ENCODE peak calls at places on chromosomes 12 and 14, in four cellular contexts. K is WTC11, S is K562, Y is HepG2. A is an unnamed sample.

GRCh38 chr14:93086441-93087055 is 29.2 kb downstream of the ITPK1 start:
- DNase-seq in K (no peak), Y (no peak), S (no peak), A (no peak)

GRCh38 chr12:6662906-6663742 is at the start of gene ING4:
- DNase-seq in S (peak; percentile 91), Y (peak; percentile 99), K (peak; percentile 94), A (peak; percentile 98)

GRCh38 chr12:113241191-113242017 is 20.1 kb downstream of the TPCN1 start:
- DNase-seq in Y (peak; percentile 25), K (no peak), S (no peak), A (no peak)

GRCh38 chr14:81246561-81247270 is 26.0 kb upstream of the GTF2A1 start:
- DNase-seq in Y (no peak), K (no peak), S (no peak), A (no peak)

GRCh38 chr12:113005759-113006158 is 27.4 kb downstream of the OAS2 start:
- DNase-seq in S (peak; percentile 41), Y (no peak), K (no peak), A (no peak)

GRCh38 chr12:116426391-116427136 is 132.6 kb upstream of the MAP1LC3B2 start:
- DNase-seq in S (peak; percentile 47), K (peak; percentile 69), Y (no peak), A (peak; percentile 32)

GRCh38 chr12:49777341-49777740 is 36.0 kb downstream of the TMBIM6 start:
- DNase-seq in K (no peak), S (no peak), Y (no peak), A (no peak)

GRCh38 chr14:50106178-50106577 is 10.2 kb downstream of the VCPKMT start:
- DNase-seq in K (no peak), S (no peak), Y (no peak), A (no peak)

GRCh38 chr12:8036366-8036765 is 3.9 kb downstream of the FOXJ2 start:
- DNase-seq in Y (no peak), S (no peak), K (no peak), A (no peak)

GRCh38 chr12:132602578-132603239 is 7.7 kb downstream of the LRCOL1 start:
- DNase-seq in S (no peak), K (no peak), Y (no peak), A (no peak)

GRCh38 chr14:61280526-61281185 is 482 bp downstream of the TMEM30B start:
- DNase-seq in K (peak; percentile 56), Y (no peak), S (no peak), A (no peak)

GRCh38 chr12:92786045-92786444 is 83.3 kb downstream of the PLEKHG7 start:
- DNase-seq in Y (no peak), S (no peak), K (no peak), A (no peak)

GRCh38 chr12:100797786-100798580 is 3.4 kb downstream of the ANO4 start:
- DNase-seq in K (no peak), S (no peak), Y (no peak), A (no peak)

GRCh38 chr12:93135286-93136239 is 206.5 kb upstream of the EEA1 start:
- DNase-seq in K (no peak), S (no peak), Y (peak; percentile 91), A (no peak)

GRCh38 chr14:94598816-94599655 is 13.2 kb upstream of the SERPINA3 start:
- DNase-seq in K (no peak), S (no peak), Y (peak; percentile 100), A (no peak)

GRCh38 chr14:20415723-20416622 is 2.7 kb upstream of the TEP1 start:
- DNase-seq in K (no peak), S (peak; percentile 28), Y (peak; percentile 69), A (peak; percentile 43)

GRCh38 chr12:29957835-29958234 is 174.1 kb upstream of the TMTC1 start:
- DNase-seq in S (no peak), Y (no peak), K (no peak), A (no peak)

GRCh38 chr12:93938921-93939320 is 209.5 kb upstream of the PLXNC1 start:
- DNase-seq in K (no peak), S (no peak), Y (no peak), A (no peak)

GRCh38 chr14:92844220-92844619 is 50.1 kb downstream of the GOLGA5 start:
- DNase-seq in S (no peak), Y (no peak), K (no peak), A (no peak)

GRCh38 chr14:35043046-35043445 is 3.0 kb upstream of the FAM177A1 start:
- DNase-seq in K (no peak), S (no peak), Y (no peak), A (no peak)

GRCh38 chr14:32710351-32711102 is 228.2 kb upstream of the NPAS3 start:
- DNase-seq in K (no peak), S (no peak), Y (no peak), A (no peak)

GRCh38 chr12:52347546-52348510 is 19.5 kb downstream of the KRT85 start:
- DNase-seq in Y (no peak), K (no peak), S (no peak), A (no peak)

GRCh38 chr14:58712357-58712756 is 74.6 kb downstream of the DACT1 start:
- DNase-seq in S (peak; percentile 14), K (no peak), Y (no peak), A (peak; percentile 16)

GRCh38 chr12:9104087-9104486 is 11.6 kb downstream of the A2M start:
- DNase-seq in S (no peak), Y (no peak), K (no peak), A (no peak)

GRCh38 chr14:104149617-104150141 is 11.3 kb downstream of the KIF26A start:
- DNase-seq in K (peak; percentile 75), Y (no peak), S (no peak), A (peak; percentile 84)

GRCh38 chr14:54355698-54356097 is 41.1 kb upstream of the CDKN3 start:
- DNase-seq in S (no peak), K (no peak), Y (no peak), A (no peak)

GRCh38 chr14:74502236-74503019 is 8.9 kb downstream of the ISCA2 start:
- DNase-seq in Y (peak; percentile 50), K (peak; percentile 58), S (peak; percentile 34), A (peak; percentile 59)

GRCh38 chr12:103801709-103802585 is 39.1 kb downstream of the NT5DC3 start:
- DNase-seq in S (no peak), K (no peak), Y (peak; percentile 57), A (no peak)
- TF ChIP-seq ELF4 in S (no peak), K (no peak), Y (no peak), A (no peak)

GRCh38 chr12:91630118-91630517 is 447.5 kb upstream of the DCN start:
- DNase-seq in K (no peak), Y (no peak), S (no peak), A (no peak)
- TF ChIP-seq ELF4 in K (no peak), Y (no peak), S (no peak), A (no peak)

DNA sequence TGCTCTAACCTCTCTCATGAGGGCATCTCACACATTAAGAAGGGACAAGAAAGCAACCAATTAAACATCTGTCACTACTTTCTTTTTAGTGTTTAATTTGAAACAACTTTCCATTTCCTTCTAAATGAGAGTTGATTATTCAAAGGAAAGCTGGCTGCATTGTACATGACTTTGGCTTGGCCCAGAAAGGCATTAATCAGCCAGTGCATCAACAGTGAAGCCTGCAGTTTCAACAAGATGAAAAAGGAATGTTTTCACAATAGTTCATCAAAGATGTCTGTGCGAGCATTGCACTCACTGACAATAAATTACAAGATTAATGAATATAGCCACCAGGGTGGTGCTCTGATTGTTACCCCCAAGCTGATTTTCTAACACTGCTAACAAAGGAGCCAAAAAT is 141.9 kb downstream of the SEC23A start:
- DNase-seq in K (no peak), Y (no peak), S (no peak), A (no peak)
- TF ChIP-seq ELF4 in K (no peak), Y (no peak), S (no peak), A (no peak)

DNA sequence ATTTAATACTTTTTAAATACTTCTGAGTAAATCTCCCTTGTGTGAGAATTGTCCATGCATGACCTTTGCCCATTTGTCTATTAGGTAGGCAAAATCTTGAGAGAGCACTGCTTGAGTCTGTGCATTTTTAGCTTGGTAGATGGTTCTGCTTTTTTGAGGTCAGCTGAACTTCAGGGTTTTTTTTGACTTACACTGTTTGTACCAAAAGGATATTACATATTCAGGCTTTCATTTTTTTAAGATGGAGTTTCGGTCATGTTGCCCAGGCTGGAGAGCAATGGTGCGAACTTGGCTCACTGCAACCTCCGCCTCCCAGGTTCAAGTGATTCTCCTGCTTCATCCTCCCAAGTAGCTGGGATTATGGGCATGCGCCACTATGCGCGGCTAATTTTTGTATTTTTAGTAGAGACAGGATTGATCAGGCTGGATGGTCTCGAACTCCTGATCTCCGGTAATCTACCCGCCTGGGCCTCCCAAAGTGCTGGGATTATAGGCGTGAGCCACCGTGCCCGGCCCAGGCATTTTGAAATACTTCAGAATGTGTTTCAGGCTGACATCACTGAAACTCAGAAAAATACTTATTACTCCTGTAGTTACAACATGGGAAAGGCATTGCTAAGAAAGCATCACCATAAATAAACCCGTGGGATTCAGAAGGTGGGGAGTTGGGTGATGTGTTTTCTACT is 11.1 kb downstream of the RASSF3 start:
- DNase-seq in K (no peak), S (no peak), Y (no peak), A (no peak)
- TF ChIP-seq ELF4 in K (no peak), S (no peak), Y (no peak), A (no peak)

GRCh38 chr12:19945559-19946485 is 422.5 kb upstream of the PDE3A start:
- DNase-seq in Y (no peak), K (no peak), S (no peak), A (no peak)

GRCh38 chr12:19941096-19941495 is 427.2 kb upstream of the PDE3A start:
- DNase-seq in K (no peak), S (no peak), Y (no peak), A (no peak)

GRCh38 chr12:19951664-19952063 is 416.7 kb upstream of the PDE3A start:
- DNase-seq in K (no peak), S (no peak), Y (no peak), A (no peak)

GRCh38 chr12:19946549-19946948 is 421.8 kb upstream of the PDE3A start:
- DNase-seq in S (no peak), Y (no peak), K (no peak), A (no peak)
- TF ChIP-seq ELF4 in S (no peak), Y (no peak), K (no peak), A (no peak)

GRCh38 chr12:32118806-32119205 is 12.2 kb downstream of the BICD1 start:
- DNase-seq in S (no peak), Y (no peak), K (no peak), A (no peak)

GRCh38 chr12:32110942-32111341 is 4.3 kb downstream of the BICD1 start:
- DNase-seq in S (no peak), Y (no peak), K (no peak), A (no peak)

GRCh38 chr12:32116897-32117296 is 10.2 kb downstream of the BICD1 start:
- DNase-seq in Y (no peak), S (no peak), K (no peak), A (no peak)

GRCh38 chr12:32120419-32120818 is 13.8 kb downstream of the BICD1 start:
- DNase-seq in Y (no peak), K (no peak), S (no peak), A (no peak)

DNA sequence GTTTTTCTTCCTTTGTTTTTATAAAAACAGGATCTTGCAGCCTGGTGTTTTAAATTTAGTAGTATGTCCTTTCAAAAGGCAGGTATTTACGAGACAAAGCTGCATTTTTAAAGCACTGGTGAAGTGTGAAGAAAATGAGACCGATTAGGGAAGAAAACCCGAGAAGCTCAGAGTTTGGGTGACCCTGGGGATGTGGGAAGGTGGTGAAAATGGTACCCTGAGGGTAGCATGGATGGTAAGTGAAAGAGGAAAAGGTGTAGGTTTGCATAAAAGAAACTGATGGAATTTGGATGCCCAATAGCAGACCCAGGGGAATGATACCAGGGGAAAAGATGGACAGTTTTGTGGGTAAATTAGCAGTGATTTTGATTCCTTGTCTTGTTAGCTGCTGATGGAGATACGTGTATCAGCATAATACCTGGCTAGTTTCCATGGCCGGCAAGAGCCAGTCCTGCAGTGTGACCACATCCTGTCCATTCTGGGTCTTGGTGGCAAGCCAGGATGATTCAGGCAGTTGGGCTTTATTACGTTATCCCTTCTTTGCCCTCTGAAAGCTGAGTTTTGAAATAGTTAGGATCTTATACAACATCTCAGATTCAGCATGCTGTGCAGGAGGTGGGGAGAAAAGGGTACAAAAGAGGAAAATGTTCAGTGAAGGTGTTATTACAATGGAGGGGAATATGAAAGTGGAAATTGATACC is 8.9 kb downstream of the BICD1 start:
- DNase-seq in S (no peak), K (no peak), Y (no peak), A (no peak)
- TF ChIP-seq ELF4 in S (no peak), K (no peak), Y (no peak), A (no peak)